ENCODE peak calls at places on chromosomes 11 and 22, in eight cellular contexts. P is activated T-helper 1 cell treated with Interleukin-2 at 50 U/mL for 16 hours, U is occipital lobe, A is NCI-H2029, L is cardiac muscle cell, B is NCI-H1105, O is progenitor cell of endocrine pancreas, X is left cardiac atrium. E is an unnamed sample.

GRCh38 chr22:37749831-37750595 is 53.2 kb downstream of the TRIOBP start:
- DNase-seq in P (no peak), U (no peak), A (no peak), L (peak), B (no peak), O (no peak), X (peak), E (peak)

GRCh38 chr11:8354622-8355417 is 91.1 kb upstream of the LMO1 start:
- DNase-seq in P (no peak), U (no peak), A (no peak), L (peak), B (peak), O (no peak), X (no peak), E (no peak)

GRCh38 chr22:39699631-39700348 is 129.2 kb downstream of the CACNA1I start:
- DNase-seq in P (no peak), U (no peak), A (peak), L (no peak), B (no peak), O (no peak), X (no peak), E (no peak)

GRCh38 chr11:8333431-8334401 is 70.0 kb upstream of the LMO1 start:
- DNase-seq in P (no peak), U (no peak), A (peak), L (no peak), B (no peak), O (no peak), X (no peak), E (no peak)

GRCh38 chr11:117817213-117818035 is 7.1 kb downstream of the FXYD2 start:
- DNase-seq in P (peak), U (peak), A (peak), L (peak), B (peak), O (peak), X (peak), E (peak)

GRCh38 chr11:34395916-34396555 is 38.2 kb upstream of the ABTB2 start:
- DNase-seq in P (no peak), U (no peak), A (no peak), L (no peak), B (no peak), O (no peak), X (no peak), E (no peak)

GRCh38 chr11:70314730-70315129 is 44.2 kb downstream of the PPFIA1 start:
- DNase-seq in P (no peak), U (no peak), A (no peak), L (no peak), B (no peak), O (no peak), X (no peak), E (no peak)

GRCh38 chr11:77278595-77279506 is 22.6 kb downstream of the GDPD4 start:
- DNase-seq in P (no peak), U (no peak), A (no peak), L (no peak), B (no peak), O (no peak), X (no peak), E (no peak)

GRCh38 chr11:69905611-69906452 is 86.6 kb upstream of the FGF3 start:
- DNase-seq in P (no peak), U (no peak), A (no peak), L (no peak), B (no peak), O (no peak), X (no peak), E (no peak)

GRCh38 chr11:35523351-35523768 is 2.1 kb downstream of the PAMR1 start:
- DNase-seq in P (no peak), U (no peak), A (no peak), L (no peak), B (no peak), O (no peak), X (no peak), E (no peak)

GRCh38 chr22:44316393-44317162 is 3.8 kb upstream of the SHISAL1 start:
- DNase-seq in P (no peak), U (no peak), A (no peak), L (no peak), B (no peak), O (no peak), X (no peak), E (no peak)

GRCh38 chr22:50576070-50576469 is 2.2 kb downstream of the CPT1B start:
- DNase-seq in P (no peak), U (no peak), A (no peak), L (peak), B (no peak), O (no peak), X (no peak), E (no peak)

GRCh38 chr11:105618343-105618955 is 8.6 kb downstream of the GRIA4 start:
- DNase-seq in P (no peak), U (peak), A (no peak), L (no peak), B (no peak), O (no peak), X (no peak), E (no peak)

GRCh38 chr11:2471804-2472096 is 26.9 kb downstream of the KCNQ1 start:
- DNase-seq in P (no peak), U (no peak), A (no peak), L (no peak), B (no peak), O (no peak), X (no peak), E (no peak)

GRCh38 chr11:91075032-91075695 is 852.3 kb upstream of the CHORDC1 start:
- DNase-seq in P (no peak), U (no peak), A (no peak), L (no peak), B (no peak), O (no peak), X (no peak), E (no peak)

GRCh38 chr11:65315204-65315865 is 669 bp downstream of the CDC42EP2 start:
- DNase-seq in P (peak), U (peak), A (peak), L (peak), B (peak), O (peak), X (peak), E (peak)

GRCh38 chr11:22342599-22343138 is 4.5 kb downstream of the SLC17A6 start:
- DNase-seq in P (no peak), U (no peak), A (no peak), L (no peak), B (no peak), O (no peak), X (no peak), E (no peak)

GRCh38 chr22:40855104-40855959 is 1.1 kb downstream of the ST13 start:
- DNase-seq in P (no peak), U (no peak), A (no peak), L (peak), B (peak), O (no peak), X (peak), E (no peak)

GRCh38 chr11:74112877-74113276 is 57.9 kb downstream of the C2CD3 start:
- DNase-seq in P (no peak), U (no peak), A (no peak), L (no peak), B (no peak), O (no peak), X (no peak), E (no peak)

GRCh38 chr11:66071326-66071870 is 1.3 kb downstream of the PACS1 start:
- DNase-seq in P (no peak), U (no peak), A (no peak), L (no peak), B (no peak), O (no peak), X (no peak), E (no peak)

GRCh38 chr22:26364066-26365015 is 64.7 kb upstream of the ASPHD2 start:
- DNase-seq in P (peak), U (peak), A (peak), L (peak), B (peak), O (peak), X (peak), E (peak)

E was measured in adrenal gland.